ENCODE peak calls at places on chromosomes 3 and 15, in seven cellular contexts. Y, A, E, Q, C, D and U are unnamed samples.

GRCh38 chr15:60790641-60791040 is 311.7 kb upstream of the ICE2 start:
- DNase-seq in Y (no peak), A (no peak), E (no peak), Q (no peak), C (no peak), D (no peak), U (no peak)

GRCh38 chr3:165346503-165346902 is 150.3 kb upstream of the SLITRK3 start:
- DNase-seq in Y (no peak), A (no peak), E (no peak), Q (no peak), C (no peak), D (peak), U (no peak)

GRCh38 chr3:122183893-122184590 is 574 bp downstream of the CASR start:
- DNase-seq in Y (no peak), A (no peak), E (no peak), Q (no peak), C (no peak), D (peak), U (no peak)

GRCh38 chr15:84953136-84953535 is 28.5 kb upstream of the PDE8A start:
- DNase-seq in Y (no peak), A (no peak), E (no peak), Q (peak), C (no peak), D (no peak), U (no peak)

GRCh38 chr3:24829632-24830229 is 335.1 kb upstream of the THRB start:
- DNase-seq in Y (no peak), A (no peak), E (no peak), Q (peak), C (no peak), D (peak), U (no peak)

GRCh38 chr15:51229907-51230328 is 108.5 kb downstream of the CYP19A1 start:
- DNase-seq in Y (no peak), A (no peak), E (no peak), Q (peak), C (no peak), D (peak), U (no peak)

GRCh38 chr15:73683624-73684536 is at the start of gene CD276:
- DNase-seq in Y (peak), A (no peak), E (peak), Q (peak), C (no peak), D (peak), U (no peak)

GRCh38 chr3:113086506-113087461 is 96.0 kb downstream of the GTPBP8 start:
- DNase-seq in Y (no peak), A (no peak), E (no peak), Q (no peak), C (no peak), D (peak), U (no peak)

GRCh38 chr3:32969656-32970055 is 18.2 kb downstream of the CCR4 start:
- DNase-seq in Y (no peak), A (no peak), E (no peak), Q (peak), C (no peak), D (no peak), U (no peak)

GRCh38 chr3:125150525-125151436 is 61.8 kb downstream of the SLC12A8 start:
- DNase-seq in Y (no peak), A (no peak), E (no peak), Q (peak), C (peak), D (peak), U (peak)

GRCh38 chr3:42839616-42840015 is 30.4 kb downstream of the ACKR2 start:
- DNase-seq in Y (no peak), A (peak), E (peak), Q (peak), C (no peak), D (peak), U (no peak)

GRCh38 chr3:169964176-169964575 is 2.4 kb upstream of the SEC62 start:
- DNase-seq in Y (no peak), A (no peak), E (no peak), Q (no peak), C (no peak), D (no peak), U (no peak)

GRCh38 chr15:45521596-45522167 is 873 bp downstream of the SLC30A4 start:
- DNase-seq in Y (no peak), A (no peak), E (no peak), Q (peak), C (no peak), D (no peak), U (peak)

GRCh38 chr3:38587548-38588131 is 61.8 kb downstream of the SCN5A start:
- DNase-seq in Y (peak), A (no peak), E (no peak), Q (no peak), C (no peak), D (no peak), U (no peak)

GRCh38 chr3:192514754-192515660 is 212.3 kb downstream of the FGF12 start:
- DNase-seq in Y (peak), A (no peak), E (no peak), Q (no peak), C (no peak), D (peak), U (no peak)

GRCh38 chr3:193016437-193016887 is 98.8 kb upstream of the MB21D2 start:
- DNase-seq in Y (no peak), A (no peak), E (no peak), Q (no peak), C (no peak), D (peak), U (no peak)

GRCh38 chr15:28075482-28076029 is 23.6 kb downstream of the OCA2 start:
- DNase-seq in Y (no peak), A (no peak), E (no peak), Q (no peak), C (no peak), D (no peak), U (no peak)

GRCh38 chr3:184748219-184749135 is 36.6 kb upstream of the MAGEF1 start:
- DNase-seq in Y (peak), A (no peak), E (no peak), Q (peak), C (no peak), D (peak), U (no peak)

GRCh38 chr15:88859550-88859949 is 35.8 kb downstream of the HAPLN3 start:
- DNase-seq in Y (no peak), A (no peak), E (no peak), Q (no peak), C (no peak), D (no peak), U (no peak)

GRCh38 chr3:73081140-73081539 is 19.7 kb downstream of the EBLN2 start:
- DNase-seq in Y (no peak), A (no peak), E (no peak), Q (no peak), C (no peak), D (no peak), U (no peak)

GRCh38 chr15:82045179-82045891 is 483 bp downstream of the MEX3B start:
- DNase-seq in Y (peak), A (no peak), E (peak), Q (peak), C (no peak), D (peak), U (peak)

GRCh38 chr3:194994551-194994981 is 276.4 kb downstream of the XXYLT1 start:
- DNase-seq in Y (no peak), A (no peak), E (no peak), Q (no peak), C (no peak), D (no peak), U (no peak)

GRCh38 chr15:61661791-61662190 is 398.5 kb downstream of the VPS13C start:
- DNase-seq in Y (no peak), A (no peak), E (no peak), Q (no peak), C (no peak), D (no peak), U (no peak)

GRCh38 chr3:112120485-112120836 is 12.6 kb downstream of the GCSAM start:
- DNase-seq in Y (no peak), A (no peak), E (no peak), Q (no peak), C (no peak), D (no peak), U (no peak)

GRCh38 chr3:33644598-33644997 is 73.5 kb downstream of the CLASP2 start:
- DNase-seq in Y (no peak), A (no peak), E (no peak), Q (no peak), C (no peak), D (no peak), U (no peak)

GRCh38 chr15:63752075-63752684 is 81.6 kb downstream of the HERC1 start:
- DNase-seq in Y (no peak), A (peak), E (no peak), Q (peak), C (peak), D (peak), U (no peak)

GRCh38 chr3:46935168-46935858 is 41.2 kb downstream of the CCDC12 start:
- DNase-seq in Y (peak), A (peak), E (no peak), Q (peak), C (no peak), D (peak), U (no peak)

GRCh38 chr3:61684386-61684785 is 123.0 kb downstream of the PTPRG start:
- DNase-seq in Y (no peak), A (no peak), E (no peak), Q (no peak), C (no peak), D (no peak), U (no peak)

GRCh38 chr3:32401141-32401540 is 9.5 kb downstream of the CMTM7 start:
- DNase-seq in Y (no peak), A (no peak), E (no peak), Q (no peak), C (no peak), D (peak), U (no peak)

GRCh38 chr15:62665449-62665848 is 377.1 kb upstream of the TPM1 start:
- DNase-seq in Y (no peak), A (no peak), E (no peak), Q (no peak), C (no peak), D (no peak), U (no peak)

GRCh38 chr3:63976166-63976861 is 47.0 kb downstream of the PSMD6 start:
- DNase-seq in Y (no peak), A (peak), E (no peak), Q (peak), C (no peak), D (no peak), U (no peak)

GRCh38 chr3:71392277-71392676 is 191.3 kb downstream of the FOXP1 start:
- DNase-seq in Y (no peak), A (no peak), E (no peak), Q (no peak), C (no peak), D (no peak), U (no peak)

GRCh38 chr3:152320201-152320617 is 51.5 kb downstream of the MBNL1 start:
- DNase-seq in Y (no peak), A (no peak), E (no peak), Q (no peak), C (no peak), D (no peak), U (no peak)

GRCh38 chr3:137121704-137122314 is 164.0 kb downstream of the IL20RB start:
- DNase-seq in Y (no peak), A (peak), E (no peak), Q (peak), C (no peak), D (peak), U (no peak)

GRCh38 chr3:64150527-64151238 is 74.6 kb downstream of the PRICKLE2 start:
- DNase-seq in Y (no peak), A (peak), E (no peak), Q (peak), C (no peak), D (no peak), U (no peak)

GRCh38 chr15:79283252-79284048 is 928 bp downstream of the ANKRD34C start:
- DNase-seq in Y (no peak), A (no peak), E (peak), Q (peak), C (no peak), D (peak), U (no peak)

GRCh38 chr3:124246949-124247348 is 255.0 kb upstream of the ROPN1 start:
- DNase-seq in Y (no peak), A (no peak), E (no peak), Q (peak), C (no peak), D (peak), U (no peak)

GRCh38 chr3:64133272-64133671 is 92.0 kb downstream of the PRICKLE2 start:
- DNase-seq in Y (no peak), A (no peak), E (no peak), Q (no peak), C (no peak), D (peak), U (no peak)

GRCh38 chr3:14634763-14635400 is 16.7 kb upstream of the CCDC174 start:
- DNase-seq in Y (no peak), A (no peak), E (no peak), Q (no peak), C (no peak), D (no peak), U (no peak)

GRCh38 chr3:41331023-41331422 is 131.7 kb downstream of the CTNNB1 start:
- DNase-seq in Y (no peak), A (no peak), E (no peak), Q (peak), C (no peak), D (no peak), U (no peak)
- H3K27ac ChIP-seq in Y (no peak), A (no peak), E (no peak), Q (no peak), C (no peak), D (no peak), U (no peak)

GRCh38 chr3:45113625-45114050 is 32.5 kb downstream of the CDCP1 start:
- DNase-seq in Y (no peak), A (no peak), E (no peak), Q (no peak), C (no peak), D (no peak), U (no peak)
- H3K27ac ChIP-seq in Y (no peak), A (no peak), E (no peak), Q (no peak), C (no peak), D (no peak), U (no peak)

GRCh38 chr3:143092191-143092590 is 27.4 kb upstream of the CHST2 start:
- DNase-seq in Y (no peak), A (no peak), E (no peak), Q (no peak), C (no peak), D (no peak), U (no peak)
- H3K27ac ChIP-seq in Y (no peak), A (no peak), E (no peak), Q (no peak), C (no peak), D (no peak), U (no peak)

DNA sequence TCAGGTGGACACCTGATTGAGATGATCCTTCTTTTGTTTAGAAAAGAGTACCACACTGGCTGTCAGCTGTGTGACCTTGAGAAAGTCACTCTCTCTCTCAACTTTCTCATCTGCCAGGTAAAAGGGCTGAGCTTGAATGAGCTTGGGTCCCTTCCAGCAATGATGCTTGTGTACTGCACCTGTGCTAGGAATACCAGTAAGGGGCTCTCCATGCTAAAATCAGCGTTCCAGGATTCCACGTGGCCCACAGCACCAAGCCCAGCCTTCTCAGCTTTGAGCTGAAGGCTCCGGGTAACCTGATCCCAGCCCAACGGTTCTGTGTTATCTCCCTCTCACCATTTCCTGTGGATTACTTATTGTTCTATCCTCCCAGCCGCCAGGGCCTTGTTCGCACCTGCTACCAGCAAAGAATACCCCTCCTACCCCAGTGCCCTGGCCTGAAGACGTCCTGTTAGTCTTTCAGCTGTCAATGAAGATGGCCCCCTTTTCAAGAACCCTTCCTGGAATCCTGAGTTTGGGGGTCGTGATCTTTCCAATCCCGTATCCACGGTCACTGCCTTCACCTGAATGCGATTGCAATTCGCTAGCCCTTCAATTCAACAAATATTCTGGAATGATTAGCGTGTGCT is 54.2 kb upstream of the CGNL1 start:
- DNase-seq in Y (peak), A (no peak), E (no peak), Q (no peak), C (no peak), D (peak), U (no peak)
- H3K27ac ChIP-seq in Y (no peak), A (no peak), E (no peak), Q (no peak), C (no peak), D (no peak), U (peak)

GRCh38 chr3:172103724-172104123 is 64.3 kb downstream of the FNDC3B start:
- DNase-seq in Y (no peak), A (no peak), E (no peak), Q (no peak), C (no peak), D (no peak), U (no peak)

GRCh38 chr3:172100482-172100881 is 61.1 kb downstream of the FNDC3B start:
- DNase-seq in Y (no peak), A (no peak), E (no peak), Q (no peak), C (no peak), D (no peak), U (no peak)

GRCh38 chr3:172102883-172103310 is 63.5 kb downstream of the FNDC3B start:
- DNase-seq in Y (no peak), A (no peak), E (no peak), Q (no peak), C (no peak), D (no peak), U (no peak)

GRCh38 chr3:172101107-172101506 is 61.7 kb downstream of the FNDC3B start:
- DNase-seq in Y (no peak), A (no peak), E (no peak), Q (no peak), C (no peak), D (no peak), U (no peak)

GRCh38 chr3:172102123-172102882 is 62.9 kb downstream of the FNDC3B start:
- DNase-seq in Y (peak), A (no peak), E (no peak), Q (no peak), C (peak), D (no peak), U (peak)
- H3K27ac ChIP-seq in Y (peak), A (no peak), E (no peak), Q (no peak), C (no peak), D (no peak), U (no peak)

GRCh38 chr3:16486201-16486600 is 27.3 kb downstream of the RFTN1 start:
- DNase-seq in Y (no peak), A (no peak), E (no peak), Q (no peak), C (no peak), D (no peak), U (no peak)

GRCh38 chr3:16487506-16488175 is 25.9 kb downstream of the RFTN1 start:
- DNase-seq in Y (no peak), A (no peak), E (no peak), Q (no peak), C (no peak), D (no peak), U (no peak)

GRCh38 chr3:16486951-16487480 is 26.5 kb downstream of the RFTN1 start:
- DNase-seq in Y (no peak), A (no peak), E (no peak), Q (no peak), C (no peak), D (no peak), U (no peak)

GRCh38 chr3:16484216-16484615 is 29.3 kb downstream of the RFTN1 start:
- DNase-seq in Y (no peak), A (peak), E (no peak), Q (peak), C (no peak), D (no peak), U (no peak)

GRCh38 chr3:16485024-16485992 is 28.2 kb downstream of the RFTN1 start:
- DNase-seq in Y (no peak), A (no peak), E (no peak), Q (no peak), C (no peak), D (no peak), U (no peak)
- H3K27ac ChIP-seq in Y (peak), A (peak), E (no peak), Q (peak), C (no peak), D (no peak), U (no peak)

GRCh38 chr15:92652576-92652966 is 3.0 kb downstream of the FAM174B start:
- DNase-seq in Y (no peak), A (no peak), E (no peak), Q (no peak), C (no peak), D (no peak), U (no peak)

GRCh38 chr15:92650256-92650655 is 5.3 kb downstream of the FAM174B start:
- DNase-seq in Y (no peak), A (no peak), E (no peak), Q (peak), C (no peak), D (no peak), U (no peak)

GRCh38 chr15:92653366-92653765 is 2.2 kb downstream of the FAM174B start:
- DNase-seq in Y (no peak), A (no peak), E (no peak), Q (no peak), C (no peak), D (no peak), U (no peak)

GRCh38 chr15:92651877-92652575 is 3.5 kb downstream of the FAM174B start:
- DNase-seq in Y (no peak), A (no peak), E (no peak), Q (no peak), C (no peak), D (no peak), U (no peak)

DNA sequence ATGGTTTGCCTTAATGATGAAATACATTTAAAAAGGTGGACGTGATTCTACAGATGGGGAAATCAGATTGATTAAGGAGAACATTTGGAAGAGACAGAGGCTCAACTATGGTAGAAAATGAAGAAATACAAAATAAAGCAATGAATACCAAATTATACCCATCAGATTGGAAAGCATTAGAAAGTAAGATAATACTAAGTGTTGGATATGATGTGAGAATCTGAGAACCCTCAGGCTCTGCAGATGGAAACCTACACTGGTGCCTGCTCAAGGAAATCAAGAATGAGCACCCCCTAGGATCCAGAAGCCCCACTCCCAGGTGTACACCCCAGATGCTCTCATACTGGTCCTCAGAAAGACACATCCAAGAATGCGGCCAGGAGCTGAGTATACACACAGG is 4.6 kb downstream of the FAM174B start:
- DNase-seq in Y (no peak), A (no peak), E (no peak), Q (no peak), C (no peak), D (no peak), U (no peak)
- H3K27ac ChIP-seq in Y (no peak), A (no peak), E (no peak), Q (no peak), C (no peak), D (no peak), U (no peak)